ENCODE peak calls at places on chromosome 11, in nine cellular contexts. One of them, this sample, is unnamed.

GRCh38 chr11:100827934-100828661 is 141.0 kb downstream of the ARHGAP42 start:
- DNase-seq in EH: no peak
- DNase-seq in lung microvascular endothelial cell: peak
- DNase-seq in stimulated activated CD8-positive, alpha-beta memory T cell treated with anti-CD3 and anti-CD28 coated beads, Interleukin-4, amount 100 ng/mL, for 1 hour: no peak
- DNase-seq in NCI-H1417: peak
- DNase-seq in endothelial cell: peak
- DNase-seq in B cell: no peak
- DNase-seq in activated effector memory CD4-positive, alpha-beta T cell treated with anti-CD3 and anti-CD28 coated beads, Interleukin-2, amount 50 U/mL, for 16 hours: no peak
- DNase-seq in pancreas: peak
- DNase-seq in this sample: no peak

GRCh38 chr11:76669901-76670474 is 559 bp downstream of the LRRC32 start:
- DNase-seq in endothelial cell: no peak
- DNase-seq in activated effector memory CD4-positive, alpha-beta T cell treated with anti-CD3 and anti-CD28 coated beads, Interleukin-2, amount 50 U/mL, for 16 hours: no peak
- DNase-seq in EH: peak
- DNase-seq in lung microvascular endothelial cell: peak
- DNase-seq in stimulated activated CD8-positive, alpha-beta memory T cell treated with anti-CD3 and anti-CD28 coated beads, Interleukin-4, amount 100 ng/mL, for 1 hour: no peak
- DNase-seq in NCI-H1417: peak
- DNase-seq in B cell: no peak
- DNase-seq in pancreas: no peak
- DNase-seq in this sample: no peak

GRCh38 chr11:17779861-17780594 is 45.4 kb downstream of the KCNC1 start:
- DNase-seq in activated effector memory CD4-positive, alpha-beta T cell treated with anti-CD3 and anti-CD28 coated beads, Interleukin-2, amount 50 U/mL, for 16 hours: peak
- DNase-seq in pancreas: no peak
- DNase-seq in endothelial cell: no peak
- DNase-seq in lung microvascular endothelial cell: no peak
- DNase-seq in EH: no peak
- DNase-seq in B cell: no peak
- DNase-seq in NCI-H1417: no peak
- DNase-seq in stimulated activated CD8-positive, alpha-beta memory T cell treated with anti-CD3 and anti-CD28 coated beads, Interleukin-4, amount 100 ng/mL, for 1 hour: no peak
- DNase-seq in this sample: no peak

GRCh38 chr11:18010977-18011586 is 1.8 kb downstream of the SERGEF start:
- DNase-seq in endothelial cell: no peak
- DNase-seq in stimulated activated CD8-positive, alpha-beta memory T cell treated with anti-CD3 and anti-CD28 coated beads, Interleukin-4, amount 100 ng/mL, for 1 hour: no peak
- DNase-seq in B cell: no peak
- DNase-seq in pancreas: no peak
- DNase-seq in activated effector memory CD4-positive, alpha-beta T cell treated with anti-CD3 and anti-CD28 coated beads, Interleukin-2, amount 50 U/mL, for 16 hours: no peak
- DNase-seq in EH: no peak
- DNase-seq in NCI-H1417: peak
- DNase-seq in lung microvascular endothelial cell: no peak
- DNase-seq in this sample: no peak

GRCh38 chr11:64218628-64219353 is 7.2 kb downstream of the TRPT1 start:
- DNase-seq in EH: no peak
- DNase-seq in endothelial cell: no peak
- DNase-seq in stimulated activated CD8-positive, alpha-beta memory T cell treated with anti-CD3 and anti-CD28 coated beads, Interleukin-4, amount 100 ng/mL, for 1 hour: no peak
- DNase-seq in pancreas: peak
- DNase-seq in NCI-H1417: no peak
- DNase-seq in B cell: peak
- DNase-seq in lung microvascular endothelial cell: no peak
- DNase-seq in activated effector memory CD4-positive, alpha-beta T cell treated with anti-CD3 and anti-CD28 coated beads, Interleukin-2, amount 50 U/mL, for 16 hours: no peak
- DNase-seq in this sample: no peak

GRCh38 chr11:87092567-87092966 is 54.8 kb downstream of the TMEM135 start:
- DNase-seq in endothelial cell: no peak
- DNase-seq in stimulated activated CD8-positive, alpha-beta memory T cell treated with anti-CD3 and anti-CD28 coated beads, Interleukin-4, amount 100 ng/mL, for 1 hour: no peak
- DNase-seq in activated effector memory CD4-positive, alpha-beta T cell treated with anti-CD3 and anti-CD28 coated beads, Interleukin-2, amount 50 U/mL, for 16 hours: no peak
- DNase-seq in lung microvascular endothelial cell: no peak
- DNase-seq in NCI-H1417: no peak
- DNase-seq in EH: no peak
- DNase-seq in pancreas: no peak
- DNase-seq in B cell: no peak
- DNase-seq in this sample: no peak

GRCh38 chr11:104830508-104830907 is 67.8 kb downstream of the CASP12 start:
- DNase-seq in pancreas: no peak
- DNase-seq in endothelial cell: no peak
- DNase-seq in stimulated activated CD8-positive, alpha-beta memory T cell treated with anti-CD3 and anti-CD28 coated beads, Interleukin-4, amount 100 ng/mL, for 1 hour: no peak
- DNase-seq in activated effector memory CD4-positive, alpha-beta T cell treated with anti-CD3 and anti-CD28 coated beads, Interleukin-2, amount 50 U/mL, for 16 hours: no peak
- DNase-seq in B cell: no peak
- DNase-seq in EH: no peak
- DNase-seq in NCI-H1417: no peak
- DNase-seq in lung microvascular endothelial cell: no peak
- DNase-seq in this sample: no peak

GRCh38 chr11:130435671-130436070 is 7.3 kb upstream of the ADAMTS8 start:
- DNase-seq in activated effector memory CD4-positive, alpha-beta T cell treated with anti-CD3 and anti-CD28 coated beads, Interleukin-2, amount 50 U/mL, for 16 hours: no peak
- DNase-seq in EH: peak
- DNase-seq in lung microvascular endothelial cell: peak
- DNase-seq in NCI-H1417: no peak
- DNase-seq in pancreas: no peak
- DNase-seq in B cell: no peak
- DNase-seq in stimulated activated CD8-positive, alpha-beta memory T cell treated with anti-CD3 and anti-CD28 coated beads, Interleukin-4, amount 100 ng/mL, for 1 hour: no peak
- DNase-seq in endothelial cell: no peak
- DNase-seq in this sample: no peak

GRCh38 chr11:103086461-103086860 is 5.5 kb downstream of the DCUN1D5 start:
- DNase-seq in stimulated activated CD8-positive, alpha-beta memory T cell treated with anti-CD3 and anti-CD28 coated beads, Interleukin-4, amount 100 ng/mL, for 1 hour: no peak
- DNase-seq in EH: peak
- DNase-seq in lung microvascular endothelial cell: no peak
- DNase-seq in endothelial cell: no peak
- DNase-seq in B cell: no peak
- DNase-seq in pancreas: no peak
- DNase-seq in activated effector memory CD4-positive, alpha-beta T cell treated with anti-CD3 and anti-CD28 coated beads, Interleukin-2, amount 50 U/mL, for 16 hours: no peak
- DNase-seq in NCI-H1417: no peak
- DNase-seq in this sample: no peak

GRCh38 chr11:2831826-2832717 is 53.5 kb downstream of the CDKN1C start:
- DNase-seq in B cell: no peak
- DNase-seq in activated effector memory CD4-positive, alpha-beta T cell treated with anti-CD3 and anti-CD28 coated beads, Interleukin-2, amount 50 U/mL, for 16 hours: no peak
- DNase-seq in EH: no peak
- DNase-seq in pancreas: no peak
- DNase-seq in NCI-H1417: no peak
- DNase-seq in lung microvascular endothelial cell: no peak
- DNase-seq in stimulated activated CD8-positive, alpha-beta memory T cell treated with anti-CD3 and anti-CD28 coated beads, Interleukin-4, amount 100 ng/mL, for 1 hour: no peak
- DNase-seq in endothelial cell: no peak
- DNase-seq in this sample: no peak

GRCh38 chr11:55707029-55707428 is 45.0 kb downstream of the OR4C6 start:
- DNase-seq in stimulated activated CD8-positive, alpha-beta memory T cell treated with anti-CD3 and anti-CD28 coated beads, Interleukin-4, amount 100 ng/mL, for 1 hour: no peak
- DNase-seq in pancreas: no peak
- DNase-seq in endothelial cell: no peak
- DNase-seq in EH: peak
- DNase-seq in B cell: no peak
- DNase-seq in activated effector memory CD4-positive, alpha-beta T cell treated with anti-CD3 and anti-CD28 coated beads, Interleukin-2, amount 50 U/mL, for 16 hours: no peak
- DNase-seq in NCI-H1417: peak
- DNase-seq in lung microvascular endothelial cell: peak
- DNase-seq in this sample: no peak

GRCh38 chr11:82797595-82797971 is 63.9 kb upstream of the FAM181B start:
- DNase-seq in endothelial cell: no peak
- DNase-seq in stimulated activated CD8-positive, alpha-beta memory T cell treated with anti-CD3 and anti-CD28 coated beads, Interleukin-4, amount 100 ng/mL, for 1 hour: no peak
- DNase-seq in B cell: no peak
- DNase-seq in pancreas: no peak
- DNase-seq in NCI-H1417: no peak
- DNase-seq in EH: no peak
- DNase-seq in activated effector memory CD4-positive, alpha-beta T cell treated with anti-CD3 and anti-CD28 coated beads, Interleukin-2, amount 50 U/mL, for 16 hours: no peak
- DNase-seq in lung microvascular endothelial cell: no peak
- DNase-seq in this sample: no peak

GRCh38 chr11:19868281-19868821 is 155.7 kb downstream of the NAV2 start:
- DNase-seq in NCI-H1417: peak
- DNase-seq in pancreas: no peak
- DNase-seq in stimulated activated CD8-positive, alpha-beta memory T cell treated with anti-CD3 and anti-CD28 coated beads, Interleukin-4, amount 100 ng/mL, for 1 hour: no peak
- DNase-seq in EH: peak
- DNase-seq in lung microvascular endothelial cell: peak
- DNase-seq in activated effector memory CD4-positive, alpha-beta T cell treated with anti-CD3 and anti-CD28 coated beads, Interleukin-2, amount 50 U/mL, for 16 hours: no peak
- DNase-seq in endothelial cell: no peak
- DNase-seq in B cell: no peak
- DNase-seq in this sample: peak

GRCh38 chr11:3126901-3127691 is 38.0 kb downstream of the OSBPL5 start:
- DNase-seq in EH: no peak
- DNase-seq in endothelial cell: no peak
- DNase-seq in NCI-H1417: no peak
- DNase-seq in pancreas: no peak
- DNase-seq in B cell: peak
- DNase-seq in lung microvascular endothelial cell: peak
- DNase-seq in stimulated activated CD8-positive, alpha-beta memory T cell treated with anti-CD3 and anti-CD28 coated beads, Interleukin-4, amount 100 ng/mL, for 1 hour: no peak
- DNase-seq in activated effector memory CD4-positive, alpha-beta T cell treated with anti-CD3 and anti-CD28 coated beads, Interleukin-2, amount 50 U/mL, for 16 hours: no peak
- DNase-seq in this sample: no peak

GRCh38 chr11:28343304-28344233 is 235.4 kb downstream of the METTL15 start:
- DNase-seq in NCI-H1417: no peak
- DNase-seq in activated effector memory CD4-positive, alpha-beta T cell treated with anti-CD3 and anti-CD28 coated beads, Interleukin-2, amount 50 U/mL, for 16 hours: no peak
- DNase-seq in lung microvascular endothelial cell: peak
- DNase-seq in B cell: no peak
- DNase-seq in EH: peak
- DNase-seq in stimulated activated CD8-positive, alpha-beta memory T cell treated with anti-CD3 and anti-CD28 coated beads, Interleukin-4, amount 100 ng/mL, for 1 hour: no peak
- DNase-seq in pancreas: no peak
- DNase-seq in endothelial cell: no peak
- DNase-seq in this sample: no peak

GRCh38 chr11:96567193-96567592 is 177.4 kb downstream of the JRKL start:
- DNase-seq in activated effector memory CD4-positive, alpha-beta T cell treated with anti-CD3 and anti-CD28 coated beads, Interleukin-2, amount 50 U/mL, for 16 hours: no peak
- DNase-seq in B cell: no peak
- DNase-seq in stimulated activated CD8-positive, alpha-beta memory T cell treated with anti-CD3 and anti-CD28 coated beads, Interleukin-4, amount 100 ng/mL, for 1 hour: no peak
- DNase-seq in lung microvascular endothelial cell: peak
- DNase-seq in pancreas: no peak
- DNase-seq in EH: no peak
- DNase-seq in endothelial cell: no peak
- DNase-seq in NCI-H1417: peak
- DNase-seq in this sample: no peak

GRCh38 chr11:76613901-76614300 is 56.6 kb downstream of the LRRC32 start:
- DNase-seq in lung microvascular endothelial cell: no peak
- DNase-seq in activated effector memory CD4-positive, alpha-beta T cell treated with anti-CD3 and anti-CD28 coated beads, Interleukin-2, amount 50 U/mL, for 16 hours: no peak
- DNase-seq in EH: no peak
- DNase-seq in NCI-H1417: no peak
- DNase-seq in pancreas: no peak
- DNase-seq in endothelial cell: no peak
- DNase-seq in B cell: no peak
- DNase-seq in stimulated activated CD8-positive, alpha-beta memory T cell treated with anti-CD3 and anti-CD28 coated beads, Interleukin-4, amount 100 ng/mL, for 1 hour: no peak
- DNase-seq in this sample: no peak

GRCh38 chr11:111229604-111230003 is 15.9 kb upstream of the POU2AF2 start:
- DNase-seq in NCI-H1417: no peak
- DNase-seq in endothelial cell: no peak
- DNase-seq in stimulated activated CD8-positive, alpha-beta memory T cell treated with anti-CD3 and anti-CD28 coated beads, Interleukin-4, amount 100 ng/mL, for 1 hour: no peak
- DNase-seq in EH: no peak
- DNase-seq in activated effector memory CD4-positive, alpha-beta T cell treated with anti-CD3 and anti-CD28 coated beads, Interleukin-2, amount 50 U/mL, for 16 hours: no peak
- DNase-seq in pancreas: no peak
- DNase-seq in B cell: no peak
- DNase-seq in lung microvascular endothelial cell: no peak
- DNase-seq in this sample: no peak

GRCh38 chr11:78390809-78391208 is 26.8 kb downstream of the GAB2 start:
- DNase-seq in lung microvascular endothelial cell: no peak
- DNase-seq in stimulated activated CD8-positive, alpha-beta memory T cell treated with anti-CD3 and anti-CD28 coated beads, Interleukin-4, amount 100 ng/mL, for 1 hour: no peak
- DNase-seq in B cell: no peak
- DNase-seq in pancreas: no peak
- DNase-seq in endothelial cell: no peak
- DNase-seq in EH: no peak
- DNase-seq in activated effector memory CD4-positive, alpha-beta T cell treated with anti-CD3 and anti-CD28 coated beads, Interleukin-2, amount 50 U/mL, for 16 hours: no peak
- DNase-seq in NCI-H1417: no peak
- DNase-seq in this sample: no peak

GRCh38 chr11:10091314-10092045 is 202.5 kb downstream of the SBF2 start:
- DNase-seq in activated effector memory CD4-positive, alpha-beta T cell treated with anti-CD3 and anti-CD28 coated beads, Interleukin-2, amount 50 U/mL, for 16 hours: no peak
- DNase-seq in pancreas: no peak
- DNase-seq in endothelial cell: no peak
- DNase-seq in EH: no peak
- DNase-seq in stimulated activated CD8-positive, alpha-beta memory T cell treated with anti-CD3 and anti-CD28 coated beads, Interleukin-4, amount 100 ng/mL, for 1 hour: no peak
- DNase-seq in NCI-H1417: peak
- DNase-seq in B cell: no peak
- DNase-seq in lung microvascular endothelial cell: no peak
- DNase-seq in this sample: no peak

GRCh38 chr11:1767399-1768140 is 3.8 kb upstream of the CTSD start:
- DNase-seq in B cell: no peak
- DNase-seq in EH: no peak
- DNase-seq in activated effector memory CD4-positive, alpha-beta T cell treated with anti-CD3 and anti-CD28 coated beads, Interleukin-2, amount 50 U/mL, for 16 hours: no peak
- DNase-seq in stimulated activated CD8-positive, alpha-beta memory T cell treated with anti-CD3 and anti-CD28 coated beads, Interleukin-4, amount 100 ng/mL, for 1 hour: no peak
- DNase-seq in endothelial cell: no peak
- DNase-seq in pancreas: no peak
- DNase-seq in NCI-H1417: no peak
- DNase-seq in lung microvascular endothelial cell: no peak
- DNase-seq in this sample: no peak

GRCh38 chr11:18347471-18348125 is 25.2 kb downstream of the GTF2H1 start:
- DNase-seq in stimulated activated CD8-positive, alpha-beta memory T cell treated with anti-CD3 and anti-CD28 coated beads, Interleukin-4, amount 100 ng/mL, for 1 hour: no peak
- DNase-seq in activated effector memory CD4-positive, alpha-beta T cell treated with anti-CD3 and anti-CD28 coated beads, Interleukin-2, amount 50 U/mL, for 16 hours: no peak
- DNase-seq in endothelial cell: no peak
- DNase-seq in B cell: no peak
- DNase-seq in NCI-H1417: no peak
- DNase-seq in pancreas: no peak
- DNase-seq in EH: peak
- DNase-seq in lung microvascular endothelial cell: no peak
- DNase-seq in this sample: no peak

GRCh38 chr11:103877221-103877620 is 159.2 kb upstream of the DDI1 start:
- DNase-seq in activated effector memory CD4-positive, alpha-beta T cell treated with anti-CD3 and anti-CD28 coated beads, Interleukin-2, amount 50 U/mL, for 16 hours: no peak
- DNase-seq in endothelial cell: no peak
- DNase-seq in B cell: no peak
- DNase-seq in stimulated activated CD8-positive, alpha-beta memory T cell treated with anti-CD3 and anti-CD28 coated beads, Interleukin-4, amount 100 ng/mL, for 1 hour: no peak
- DNase-seq in NCI-H1417: no peak
- DNase-seq in lung microvascular endothelial cell: peak
- DNase-seq in EH: peak
- DNase-seq in pancreas: no peak
- DNase-seq in this sample: peak

GRCh38 chr11:100716848-100717247 is 29.8 kb downstream of the ARHGAP42 start:
- DNase-seq in EH: no peak
- DNase-seq in activated effector memory CD4-positive, alpha-beta T cell treated with anti-CD3 and anti-CD28 coated beads, Interleukin-2, amount 50 U/mL, for 16 hours: no peak
- DNase-seq in NCI-H1417: no peak
- DNase-seq in lung microvascular endothelial cell: no peak
- DNase-seq in pancreas: no peak
- DNase-seq in B cell: no peak
- DNase-seq in stimulated activated CD8-positive, alpha-beta memory T cell treated with anti-CD3 and anti-CD28 coated beads, Interleukin-4, amount 100 ng/mL, for 1 hour: no peak
- DNase-seq in endothelial cell: no peak
- DNase-seq in this sample: no peak

GRCh38 chr11:102253018-102253775 is 64.1 kb upstream of the BIRC3 start:
- DNase-seq in B cell: no peak
- DNase-seq in EH: no peak
- DNase-seq in endothelial cell: no peak
- DNase-seq in stimulated activated CD8-positive, alpha-beta memory T cell treated with anti-CD3 and anti-CD28 coated beads, Interleukin-4, amount 100 ng/mL, for 1 hour: no peak
- DNase-seq in lung microvascular endothelial cell: no peak
- DNase-seq in activated effector memory CD4-positive, alpha-beta T cell treated with anti-CD3 and anti-CD28 coated beads, Interleukin-2, amount 50 U/mL, for 16 hours: no peak
- DNase-seq in pancreas: no peak
- DNase-seq in NCI-H1417: peak
- DNase-seq in this sample: no peak

GRCh38 chr11:111417766-111418435 is 38.8 kb upstream of the POU2AF1 start:
- DNase-seq in lung microvascular endothelial cell: peak
- DNase-seq in EH: peak
- DNase-seq in stimulated activated CD8-positive, alpha-beta memory T cell treated with anti-CD3 and anti-CD28 coated beads, Interleukin-4, amount 100 ng/mL, for 1 hour: no peak
- DNase-seq in endothelial cell: no peak
- DNase-seq in pancreas: peak
- DNase-seq in B cell: no peak
- DNase-seq in activated effector memory CD4-positive, alpha-beta T cell treated with anti-CD3 and anti-CD28 coated beads, Interleukin-2, amount 50 U/mL, for 16 hours: no peak
- DNase-seq in NCI-H1417: no peak
- DNase-seq in this sample: no peak

GRCh38 chr11:5783255-5783654 is at the start of gene OR52N5:
- DNase-seq in EH: no peak
- DNase-seq in pancreas: no peak
- DNase-seq in endothelial cell: no peak
- DNase-seq in B cell: no peak
- DNase-seq in lung microvascular endothelial cell: no peak
- DNase-seq in activated effector memory CD4-positive, alpha-beta T cell treated with anti-CD3 and anti-CD28 coated beads, Interleukin-2, amount 50 U/mL, for 16 hours: no peak
- DNase-seq in stimulated activated CD8-positive, alpha-beta memory T cell treated with anti-CD3 and anti-CD28 coated beads, Interleukin-4, amount 100 ng/mL, for 1 hour: no peak
- DNase-seq in NCI-H1417: no peak
- DNase-seq in this sample: no peak

GRCh38 chr11:58642120-58642625 is 19.7 kb downstream of the CNTF start:
- DNase-seq in activated effector memory CD4-positive, alpha-beta T cell treated with anti-CD3 and anti-CD28 coated beads, Interleukin-2, amount 50 U/mL, for 16 hours: no peak
- DNase-seq in pancreas: no peak
- DNase-seq in stimulated activated CD8-positive, alpha-beta memory T cell treated with anti-CD3 and anti-CD28 coated beads, Interleukin-4, amount 100 ng/mL, for 1 hour: no peak
- DNase-seq in EH: no peak
- DNase-seq in lung microvascular endothelial cell: no peak
- DNase-seq in endothelial cell: no peak
- DNase-seq in B cell: no peak
- DNase-seq in NCI-H1417: no peak
- DNase-seq in this sample: no peak

GRCh38 chr11:22991196-22991595 is 130.9 kb upstream of the CCDC179 start:
- DNase-seq in activated effector memory CD4-positive, alpha-beta T cell treated with anti-CD3 and anti-CD28 coated beads, Interleukin-2, amount 50 U/mL, for 16 hours: no peak
- DNase-seq in lung microvascular endothelial cell: no peak
- DNase-seq in B cell: no peak
- DNase-seq in stimulated activated CD8-positive, alpha-beta memory T cell treated with anti-CD3 and anti-CD28 coated beads, Interleukin-4, amount 100 ng/mL, for 1 hour: no peak
- DNase-seq in EH: no peak
- DNase-seq in pancreas: no peak
- DNase-seq in NCI-H1417: no peak
- DNase-seq in endothelial cell: no peak
- DNase-seq in this sample: no peak

GRCh38 chr11:130202818-130203671 is 43.5 kb downstream of the ST14 start:
- DNase-seq in EH: no peak
- DNase-seq in NCI-H1417: no peak
- DNase-seq in lung microvascular endothelial cell: no peak
- DNase-seq in B cell: peak
- DNase-seq in stimulated activated CD8-positive, alpha-beta memory T cell treated with anti-CD3 and anti-CD28 coated beads, Interleukin-4, amount 100 ng/mL, for 1 hour: no peak
- DNase-seq in activated effector memory CD4-positive, alpha-beta T cell treated with anti-CD3 and anti-CD28 coated beads, Interleukin-2, amount 50 U/mL, for 16 hours: no peak
- DNase-seq in endothelial cell: no peak
- DNase-seq in pancreas: no peak
- DNase-seq in this sample: no peak

GRCh38 chr11:56841210-56841810 is 92.8 kb upstream of the OR9G4 start:
- DNase-seq in lung microvascular endothelial cell: peak
- DNase-seq in stimulated activated CD8-positive, alpha-beta memory T cell treated with anti-CD3 and anti-CD28 coated beads, Interleukin-4, amount 100 ng/mL, for 1 hour: no peak
- DNase-seq in pancreas: peak
- DNase-seq in NCI-H1417: peak
- DNase-seq in B cell: no peak
- DNase-seq in endothelial cell: peak
- DNase-seq in EH: peak
- DNase-seq in activated effector memory CD4-positive, alpha-beta T cell treated with anti-CD3 and anti-CD28 coated beads, Interleukin-2, amount 50 U/mL, for 16 hours: no peak
- DNase-seq in this sample: peak